ENCODE peak calls at places on chromosomes 13 and 19, in four cellular contexts. C is posterior cingulate gyrus; J is AG09309; D is stimulated activated naive B cell treated with anti-CD40 and anti-IgM and Interleukin-4, amounts not matched to agents 10 μg/mL and 1 μg/mL and 100 μg/mL, for 72 hours. I is an unnamed sample.

GRCh38 chr13:24997367-24997967 is 98.5 kb upstream of the PABPC3 start:
- DNase-seq in C (no peak), J (peak; percentile 3), D (no peak), I (peak; percentile 58)

GRCh38 chr13:40494932-40495619 is 171.4 kb downstream of the FOXO1 start:
- DNase-seq in C (no peak), J (no peak), D (no peak), I (no peak)

GRCh38 chr19:17323973-17324327 is 10.7 kb downstream of the ANO8 start:
- DNase-seq in C (no peak), J (no peak), D (no peak), I (no peak)

GRCh38 chr13:87669379-87669978 is 1.7 kb upstream of the SLITRK5 start:
- DNase-seq in C (no peak), J (no peak), D (no peak), I (peak; percentile 71)

GRCh38 chr19:19185853-19186728 is 5.9 kb downstream of the BORCS8 start:
- DNase-seq in C (no peak), J (no peak), D (no peak), I (peak; percentile 72)

GRCh38 chr19:51637362-51637978 is 7.3 kb upstream of the SIGLEC5 start:
- DNase-seq in C (no peak), J (no peak), D (no peak), I (peak; percentile 33)

GRCh38 chr19:5130371-5131030 is 161.6 kb downstream of the KDM4B start:
- DNase-seq in C (no peak), J (no peak), D (peak; percentile 84), I (no peak)

GRCh38 chr19:33332248-33332647 is 29.9 kb upstream of the CEBPA start:
- DNase-seq in C (no peak), J (no peak), D (peak; percentile 13), I (no peak)

GRCh38 chr19:9673912-9674668 is 810 bp downstream of the ZNF562 start:
- DNase-seq in C (no peak), J (no peak), D (peak; percentile 8), I (peak; percentile 71)

GRCh38 chr19:918152-918437 is 962 bp downstream of the KISS1R start:
- DNase-seq in C (no peak), J (no peak), D (no peak), I (no peak)

GRCh38 chr13:102913924-102914628 is 68.2 kb downstream of the ERCC5 start:
- DNase-seq in C (no peak), J (no peak), D (no peak), I (peak; percentile 9)

GRCh38 chr13:110254151-110254679 is 52.7 kb downstream of the COL4A1 start:
- DNase-seq in C (no peak), J (no peak), D (no peak), I (peak; percentile 48)

GRCh38 chr13:79171131-79172061 is 234.7 kb downstream of the RBM26 start:
- DNase-seq in C (no peak), J (no peak), D (no peak), I (no peak)

GRCh38 chr19:40286235-40286530 is 1.0 kb upstream of the AKT2 start:
- DNase-seq in C (peak; percentile 63), J (no peak), D (no peak), I (no peak)

GRCh38 chr13:84843368-84843767 is 955.9 kb downstream of the SLITRK6 start:
- DNase-seq in C (no peak), J (no peak), D (no peak), I (peak; percentile 58)

GRCh38 chr13:90272356-90272755 is 1075.1 kb upstream of the MIR17HG start:
- DNase-seq in C (no peak), J (no peak), D (no peak), I (peak; percentile 43)

GRCh38 chr13:99386911-99387788 is 80.0 kb upstream of the GPR183 start:
- DNase-seq in C (no peak), J (no peak), D (peak; percentile 71), I (peak; percentile 63)

GRCh38 chr13:27833206-27833605 is 40.9 kb downstream of the GSX1 start:
- DNase-seq in C (no peak), J (no peak), D (no peak), I (no peak)

GRCh38 chr13:51322826-51323225 is 16.7 kb upstream of the SERPINE3 start:
- DNase-seq in C (no peak), J (no peak), D (no peak), I (no peak)

GRCh38 chr13:33931397-33931987 is 113.5 kb downstream of the RFC3 start:
- DNase-seq in C (no peak), J (peak; percentile 25), D (no peak), I (peak; percentile 73)

GRCh38 chr13:103349664-103350063 is 283.4 kb upstream of the SLC10A2 start:
- DNase-seq in C (no peak), J (no peak), D (no peak), I (no peak)

GRCh38 chr19:55599468-55600335 is at the start of the genes FIZ1 and ZNF524:
- DNase-seq in C (peak; percentile 99), J (peak; percentile 92), D (peak; percentile 96), I (peak; percentile 98)

GRCh38 chr13:89066868-89067466 is 1395.8 kb downstream of the SLITRK5 start:
- DNase-seq in C (no peak), J (no peak), D (no peak), I (peak; percentile 77)

GRCh38 chr13:113211774-113212173 is 2.4 kb downstream of the CUL4A start:
- DNase-seq in C (no peak), J (no peak), D (no peak), I (peak; percentile 36)